ENCODE peak calls at places on chromosomes 12 and 14, in nine cellular contexts. D, P, E, Z, J, R, M, L and G are unnamed samples.

GRCh38 chr12:67428431-67428830 is 159.3 kb downstream of the CAND1 start:
- DNase-seq in J (no peak), E (no peak), L (no peak), R (no peak), M (no peak), P (no peak), D (no peak), Z (no peak), G (no peak)

GRCh38 chr14:90811641-90812040 is 4.6 kb downstream of the TTC7B start:
- DNase-seq in M (no peak), P (no peak), D (no peak), E (no peak), R (no peak), J (no peak), Z (no peak), L (no peak), G (no peak)

GRCh38 chr12:60263146-60263545 is 667.3 kb downstream of the SLC16A7 start:
- DNase-seq in D (no peak), L (no peak), R (peak; percentile 64), E (no peak), M (no peak), P (peak; percentile 23), J (no peak), Z (no peak), G (peak; percentile 5)

GRCh38 chr12:131671871-131672270 is 39.0 kb upstream of the SFSWAP start:
- DNase-seq in D (no peak), J (no peak), L (no peak), R (no peak), Z (no peak), E (no peak), M (no peak), P (no peak), G (no peak)

GRCh38 chr14:63209160-63209559 is 4.9 kb downstream of the RHOJ start:
- DNase-seq in M (no peak), L (no peak), D (no peak), P (peak; percentile 39), Z (no peak), J (no peak), E (no peak), R (no peak), G (no peak)

GRCh38 chr14:77022219-77022852 is 6.2 kb downstream of the IRF2BPL start:
- DNase-seq in D (no peak), L (no peak), P (no peak), M (no peak), R (no peak), E (no peak), Z (no peak), J (no peak), G (no peak)

GRCh38 chr12:38138225-38139221 is 178.1 kb upstream of the ALG10B start:
- DNase-seq in R (peak; percentile 77), Z (peak; percentile 81), J (peak; percentile 72), P (peak; percentile 33), E (peak; percentile 70), D (peak; percentile 59), M (peak; percentile 81), L (peak; percentile 79), G (peak; percentile 61)

GRCh38 chr12:46471404-46471803 is 98.8 kb upstream of the SLC38A2 start:
- DNase-seq in L (no peak), M (no peak), R (no peak), E (no peak), J (no peak), Z (no peak), P (peak; percentile 20), D (no peak), G (no peak)

GRCh38 chr12:105562727-105563072 is 232.2 kb downstream of the C12orf75 start:
- DNase-seq in P (no peak), Z (no peak), M (no peak), E (no peak), R (no peak), J (no peak), L (no peak), D (no peak), G (no peak)

GRCh38 chr12:1162083-1162760 is 171.2 kb downstream of the ERC1 start:
- DNase-seq in L (no peak), P (no peak), Z (no peak), E (no peak), R (no peak), J (no peak), D (no peak), M (no peak), G (no peak)

GRCh38 chr12:12560587-12561304 is 1.9 kb downstream of the DUSP16 start:
- DNase-seq in M (peak; percentile 85), J (peak; percentile 30), P (peak; percentile 85), R (peak; percentile 81), L (peak; percentile 74), E (no peak), Z (peak; percentile 72), D (no peak), G (peak; percentile 58)

GRCh38 chr12:30818562-30818961 is 63.8 kb upstream of the CAPRIN2 start:
- DNase-seq in M (no peak), L (no peak), J (no peak), P (no peak), Z (no peak), D (no peak), R (no peak), E (no peak), G (no peak)

GRCh38 chr12:89770391-89770790 is 61.8 kb upstream of the ATP2B1 start:
- DNase-seq in M (no peak), P (peak; percentile 56), J (no peak), L (no peak), D (no peak), R (no peak), E (no peak), Z (no peak), G (peak; percentile 54)

GRCh38 chr12:19694627-19695026 is 255.3 kb downstream of the AEBP2 start:
- DNase-seq in Z (peak; percentile 78), M (no peak), E (no peak), R (peak; percentile 59), L (no peak), J (no peak), P (peak; percentile 35), D (no peak), G (peak; percentile 23)

DNA sequence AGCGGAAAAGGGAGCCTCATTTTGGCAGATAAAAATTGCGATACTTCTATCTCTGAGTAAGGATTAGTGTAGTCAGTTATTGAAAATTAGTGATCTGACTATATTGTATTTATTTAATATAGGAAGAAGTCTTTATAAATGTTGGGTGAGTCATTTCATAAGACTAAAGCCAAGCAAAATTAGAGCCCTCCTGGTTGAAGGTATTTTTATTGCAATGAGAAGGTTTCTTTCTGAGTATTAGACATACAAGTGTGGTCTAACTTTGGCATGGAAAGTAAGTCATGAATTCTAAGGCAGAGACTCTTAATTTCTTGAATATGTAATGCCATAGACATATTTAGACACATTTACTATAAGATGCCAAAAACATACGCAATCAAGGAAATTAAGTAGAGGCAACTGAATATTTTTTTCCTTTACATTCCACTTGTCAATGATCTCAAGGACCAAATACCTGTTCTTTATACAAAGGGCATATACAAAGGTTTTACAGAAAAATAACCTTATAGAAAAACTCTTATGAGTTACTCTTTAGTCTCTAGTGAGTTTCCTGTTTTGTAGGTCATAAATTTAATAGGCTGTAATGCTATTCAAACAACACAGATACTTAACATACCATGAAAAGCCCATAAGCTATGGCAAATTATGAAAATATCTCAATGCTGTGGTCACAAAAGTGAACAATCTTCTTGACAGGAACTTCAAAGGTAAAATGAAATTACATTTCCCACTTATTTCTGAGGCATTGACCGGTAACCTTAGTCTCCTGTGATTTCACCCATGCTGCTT is 156.6 kb upstream of the BTG1 start:
- DNase-seq in E (no peak), R (no peak), Z (no peak), J (no peak), P (no peak), D (no peak), L (no peak), M (no peak), G (no peak)
- H3K4me3 ChIP-seq in E (no peak overlapping the region), R (no peak overlapping the region), Z (no peak overlapping the region), J (no peak overlapping the region), P (no peak overlapping the region), D (no peak overlapping the region), L (no peak overlapping the region), M (no peak overlapping the region), G (no peak overlapping the region)

DNA sequence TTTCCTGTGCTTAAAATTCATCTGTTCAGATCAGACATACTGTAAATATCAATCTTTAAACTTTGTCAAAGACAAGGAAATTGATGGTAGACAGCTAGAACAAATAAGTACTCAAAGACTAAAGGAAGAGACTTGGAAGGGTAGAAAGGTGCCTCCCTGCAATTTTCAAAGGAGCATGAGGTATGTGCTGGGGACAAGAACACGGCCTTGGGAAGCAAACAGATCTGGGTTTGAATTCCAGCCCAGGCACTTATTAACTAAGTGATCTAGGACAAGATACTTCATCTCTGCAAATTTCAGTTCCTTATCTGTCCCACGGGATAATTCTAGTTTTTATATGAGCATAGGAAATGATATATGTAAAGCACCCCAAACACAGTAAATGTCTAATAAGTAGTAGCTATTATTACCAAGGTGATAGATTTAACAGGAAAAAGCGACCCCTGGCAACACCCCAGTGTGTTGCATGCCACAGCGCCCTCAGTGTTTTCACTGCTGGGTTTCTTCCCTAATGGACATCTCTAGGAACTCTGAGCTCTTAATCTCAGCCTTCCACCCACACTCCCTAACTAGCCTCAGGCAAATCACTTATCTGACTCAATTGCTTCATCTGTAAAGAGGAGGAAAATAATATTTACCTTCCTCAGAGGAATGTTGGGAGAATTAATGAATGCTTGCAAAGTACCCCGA is 44.7 kb upstream of the BMP4 start:
- DNase-seq in L (no peak), D (no peak), J (no peak), M (no peak), E (no peak), R (no peak), Z (no peak), P (peak; percentile 55), G (no peak)
- TF ChIP-seq CTCF in L (no peak), D (no peak), J (no peak), M (no peak), E (no peak), R (no peak), Z (no peak), P (no peak), G (no peak)

DNA sequence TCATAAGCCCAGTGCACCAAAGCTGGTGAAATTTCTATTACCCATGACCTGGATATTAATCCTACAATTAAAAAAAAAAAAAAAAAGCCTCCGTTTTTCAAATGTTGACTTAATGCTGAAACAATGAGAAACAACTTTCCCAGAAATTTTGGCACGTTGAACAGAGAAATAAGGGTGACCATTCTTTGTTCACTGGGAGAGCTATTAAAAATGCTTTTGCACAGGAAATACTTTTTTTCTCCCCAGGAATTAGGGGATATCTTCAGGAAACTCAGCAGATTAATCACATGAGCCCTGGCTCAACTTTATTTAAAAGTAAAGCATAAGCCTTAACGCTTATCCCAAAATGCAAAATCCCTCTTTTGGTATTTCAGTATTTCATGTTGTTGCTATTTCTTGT is 54.8 kb upstream of the FLRT2 start:
- DNase-seq in P (peak; percentile 64), R (peak; percentile 73), J (no peak), L (no peak), D (no peak), Z (peak; percentile 88), E (no peak), M (no peak), G (peak; percentile 64)
- H3K4me3 ChIP-seq in P (no peak overlapping the region), R (no peak overlapping the region), J (no peak overlapping the region), L (no peak overlapping the region), D (no peak overlapping the region), Z (no peak overlapping the region), E (no peak overlapping the region), M (no peak overlapping the region), G (no peak overlapping the region)

DNA sequence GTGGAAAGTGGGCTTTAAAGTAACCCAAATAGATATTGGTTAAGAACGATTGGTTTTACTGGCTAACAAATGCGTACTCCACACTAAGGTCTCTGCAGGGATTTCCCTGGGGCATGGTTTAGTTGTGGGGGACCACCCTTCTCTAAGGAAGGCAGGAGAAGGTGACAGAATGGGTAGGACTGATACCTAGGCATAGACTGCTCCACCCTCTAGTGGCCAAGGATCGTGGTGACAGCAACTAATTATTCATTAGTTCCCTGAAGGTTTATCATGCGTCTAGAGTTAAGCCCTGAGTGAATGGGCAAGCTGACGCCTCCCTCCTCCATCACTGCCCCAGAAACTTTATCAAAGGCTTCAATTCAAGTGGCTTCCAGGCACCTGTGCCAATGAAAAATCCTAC is 9.1 kb downstream of the FAM181A start:
- DNase-seq in Z (no peak), L (no peak), R (no peak), J (no peak), E (no peak), D (no peak), P (no peak), M (no peak), G (no peak)
- TF ChIP-seq CTCF in Z (peak; percentile 44), L (no peak), R (peak; percentile 32), J (peak; percentile 66), E (peak; percentile 42), D (peak; percentile 10), P (peak; percentile 11), M (peak; percentile 20), G (peak; percentile 44)